ENCODE peak calls at places on chromosomes 7 and 10, in nine cellular contexts. K, Y, P, D, N, E, F, R and L are unnamed samples.

GRCh38 chr7:82740246-82740848 is 296.8 kb upstream of the CACNA2D1 start:
- DNase-seq in P (peak; percentile 79), E (no peak), D (peak; percentile 84), F (peak; percentile 55), K (no peak), N (peak; percentile 61), Y (no peak), R (peak; percentile 73), L (no peak)

GRCh38 chr10:75525646-75526045 is 94.2 kb downstream of the LRMDA start:
- DNase-seq in D (no peak), F (no peak), E (no peak), R (peak; percentile 75), Y (no peak), N (no peak), K (no peak), P (no peak), L (no peak)

GRCh38 chr7:75984130-75985008 is 10.0 kb downstream of the TMEM120A start:
- DNase-seq in N (no peak), E (no peak), P (no peak), Y (no peak), F (peak; percentile 6), D (no peak), K (no peak), R (no peak), L (no peak)

GRCh38 chr10:32454148-32454547 is 8.2 kb downstream of the CCDC7 start:
- DNase-seq in N (no peak), Y (no peak), R (peak; percentile 10), P (no peak), K (no peak), D (no peak), E (no peak), F (no peak), L (no peak)

GRCh38 chr7:73824986-73825385 is 5.8 kb upstream of the CLDN4 start:
- DNase-seq in E (peak; percentile 84), K (no peak), P (no peak), F (peak; percentile 56), D (no peak), N (no peak), Y (no peak), R (no peak), L (no peak)

GRCh38 chr10:17146888-17147287 is 17.3 kb upstream of the CUBN start:
- DNase-seq in R (no peak), N (no peak), E (no peak), Y (no peak), K (no peak), F (no peak), P (no peak), D (no peak), L (no peak)

GRCh38 chr7:55526770-55527169 is 45.5 kb downstream of the VOPP1 start:
- DNase-seq in P (peak; percentile 35), F (no peak), K (no peak), N (peak; percentile 89), E (no peak), Y (no peak), D (no peak), R (no peak), L (no peak)

GRCh38 chr10:103475437-103475836 is 3.6 kb downstream of the CALHM3 start:
- DNase-seq in P (no peak), F (no peak), E (no peak), Y (no peak), D (no peak), K (no peak), R (no peak), N (no peak), L (no peak)

GRCh38 chr7:49911906-49912305 is 138.5 kb downstream of the VWC2 start:
- DNase-seq in E (no peak), R (no peak), F (no peak), N (no peak), P (no peak), K (no peak), D (no peak), Y (no peak), L (no peak)

GRCh38 chr7:74360008-74360407 is 70.8 kb downstream of the CLIP2 start:
- DNase-seq in P (no peak), E (no peak), Y (no peak), D (no peak), R (no peak), K (no peak), N (no peak), F (no peak), L (no peak)

GRCh38 chr7:117009705-117010361 is 56.5 kb downstream of the ST7 start:
- DNase-seq in R (no peak), Y (no peak), K (no peak), D (no peak), N (peak; percentile 18), E (no peak), F (no peak), P (no peak), L (no peak)

GRCh38 chr10:133276100-133276434 is 601 bp downstream of the ADAM8 start:
- DNase-seq in R (no peak), Y (no peak), K (no peak), F (no peak), P (no peak), D (no peak), N (no peak), E (no peak), L (no peak)

GRCh38 chr7:27442446-27442845 is 199.8 kb downstream of the EVX1 start:
- DNase-seq in E (no peak), K (no peak), N (no peak), R (peak; percentile 94), Y (no peak), F (no peak), P (no peak), D (no peak), L (no peak)

GRCh38 chr7:93944673-93945072 is 23.1 kb downstream of the GNG11 start:
- DNase-seq in F (no peak), P (no peak), R (no peak), N (no peak), K (no peak), E (no peak), D (no peak), Y (no peak), L (no peak)

GRCh38 chr10:17273403-17273802 is 45.4 kb downstream of the VIM start:
- DNase-seq in N (no peak), D (no peak), F (no peak), P (no peak), R (peak; percentile 48), E (no peak), Y (no peak), K (no peak), L (no peak)

GRCh38 chr7:50791363-50791762 is 8.7 kb upstream of the GRB10 start:
- DNase-seq in R (no peak), K (no peak), Y (no peak), F (no peak), N (peak; percentile 49), D (no peak), E (no peak), P (no peak), L (no peak)

GRCh38 chr10:95478935-95479334 is 82.2 kb downstream of the SORBS1 start:
- DNase-seq in F (no peak), D (no peak), Y (no peak), E (peak; percentile 82), K (no peak), P (no peak), R (no peak), N (no peak), L (no peak)

GRCh38 chr10:95480901-95481491 is 80.2 kb downstream of the SORBS1 start:
- DNase-seq in Y (no peak), D (no peak), R (no peak), E (peak; percentile 81), N (no peak), F (no peak), P (peak; percentile 42), K (no peak), L (no peak)

GRCh38 chr10:95478185-95478584 is 83.0 kb downstream of the SORBS1 start:
- DNase-seq in R (no peak), D (no peak), F (no peak), K (no peak), P (no peak), Y (no peak), N (no peak), E (peak; percentile 14), L (no peak)

GRCh38 chr10:95482501-95483248 is 78.5 kb downstream of the SORBS1 start:
- DNase-seq in N (no peak), Y (no peak), R (no peak), K (no peak), D (no peak), P (no peak), E (no peak), F (no peak), L (no peak)

GRCh38 chr10:95480102-95480900 is 80.9 kb downstream of the SORBS1 start:
- DNase-seq in N (no peak), K (no peak), E (peak; percentile 87), D (no peak), P (no peak), F (no peak), Y (no peak), R (no peak), L (no peak)
- TF ChIP-seq CTCF in N (no peak), K (no peak), E (no peak), D (no peak), P (peak; percentile 21), F (no peak), Y (no peak), R (no peak), L (no peak)

GRCh38 chr7:24381919-24382505 is 98.0 kb downstream of the NPY start:
- DNase-seq in Y (peak; percentile 15), P (peak; percentile 46), R (peak; percentile 47), E (no peak), N (peak; percentile 35), F (no peak), D (peak; percentile 23), K (no peak), L (peak; percentile 67)
- TF ChIP-seq CTCF in Y (peak; percentile 55), P (peak; percentile 47), R (peak; percentile 71), E (no peak), N (peak; percentile 56), F (peak; percentile 24), D (peak; percentile 68), K (no peak), L (peak; percentile 51)

GRCh38 chr7:84232653-84233052 is 38.1 kb upstream of the SEMA3A start:
- DNase-seq in P (no peak), Y (no peak), D (no peak), R (peak; percentile 46), N (no peak), E (no peak), K (no peak), F (no peak), L (no peak)

GRCh38 chr7:84236398-84236797 is 41.8 kb upstream of the SEMA3A start:
- DNase-seq in D (no peak), P (no peak), F (no peak), K (no peak), Y (no peak), N (no peak), E (no peak), R (peak; percentile 76), L (no peak)

GRCh38 chr7:84238611-84239010 is 44.0 kb upstream of the SEMA3A start:
- DNase-seq in F (no peak), D (no peak), N (no peak), R (no peak), Y (no peak), P (no peak), E (no peak), K (no peak), L (no peak)

GRCh38 chr7:84237533-84238173 is 43.1 kb upstream of the SEMA3A start:
- DNase-seq in P (no peak), F (no peak), R (peak; percentile 97), D (no peak), Y (no peak), E (no peak), N (no peak), K (no peak), L (no peak)
- TF ChIP-seq CTCF in P (no peak), F (no peak), R (no peak), D (no peak), Y (no peak), E (no peak), N (no peak), K (no peak), L (no peak)

GRCh38 chr10:50310560-50311174 is 59.4 kb upstream of the ASAH2 start:
- DNase-seq in F (peak; percentile 32), D (peak; percentile 59), P (peak; percentile 5), Y (no peak), K (no peak), N (peak; percentile 43), R (peak; percentile 84), E (no peak), L (no peak)
- TF ChIP-seq CTCF in F (peak; percentile 26), D (peak; percentile 77), P (peak; percentile 43), Y (peak; percentile 79), K (no peak), N (peak; percentile 54), R (peak; percentile 90), E (no peak), L (peak; percentile 57)